ENCODE peak calls at places on chromosome 9, in seven cellular contexts. Z is stimulated activated CD8-positive, alpha-beta memory T cell treated with anti-CD3 and anti-CD28 coated beads, Interleukin-2, amount 100 ng/mL, for 48 hours; Q is activated naive CD8-positive, alpha-beta T cell treated with anti-CD3 and anti-CD28 coated beads for 36 hours; H is NCI-H1417; X is C1 segment of cervical spinal cord; O is GM12865; P is AG08395. K is an unnamed sample.

GRCh38 chr9:126947529-126947928 is 32.9 kb downstream of the RALGPS1 start:
- DNase-seq in Q (no peak), Z (no peak), P (no peak), X (no peak), H (no peak), O (peak), K (no peak)

GRCh38 chr9:36677611-36678010 is 104.9 kb downstream of the MELK start:
- DNase-seq in X (no peak), Z (no peak), Q (no peak), H (no peak), P (no peak), O (no peak), K (no peak)

GRCh38 chr9:133701981-133702797 is 36.0 kb downstream of the SARDH start:
- DNase-seq in Q (peak), Z (no peak), P (no peak), X (no peak), H (peak), O (no peak), K (peak)

GRCh38 chr9:36970007-36970888 is 63.8 kb downstream of the PAX5 start:
- DNase-seq in P (no peak), Q (no peak), H (peak), X (no peak), Z (no peak), O (no peak), K (no peak)

GRCh38 chr9:88746029-88746743 is 211.2 kb downstream of the NXNL2 start:
- DNase-seq in X (no peak), P (peak), H (no peak), Q (no peak), Z (no peak), O (no peak), K (no peak)

GRCh38 chr9:91515074-91515687 is 91.5 kb upstream of the NFIL3 start:
- DNase-seq in O (peak), Q (no peak), Z (no peak), H (no peak), X (no peak), P (peak), K (no peak)

GRCh38 chr9:84139296-84140100 is 158.9 kb downstream of the RMI1 start:
- DNase-seq in Q (no peak), Z (no peak), O (peak), P (peak), H (peak), X (no peak), K (no peak)

GRCh38 chr9:126985870-126986498 is 71.4 kb downstream of the RALGPS1 start:
- DNase-seq in O (peak), P (peak), X (no peak), Q (peak), Z (peak), H (no peak), K (peak)

GRCh38 chr9:94799578-94800264 is 73.2 kb downstream of the AOPEP start:
- DNase-seq in Q (no peak), O (no peak), P (no peak), Z (no peak), H (no peak), X (no peak), K (no peak)

GRCh38 chr9:81902601-81903000 is 25.6 kb upstream of the SPATA31D4 start:
- DNase-seq in Q (no peak), O (no peak), P (peak), X (no peak), H (no peak), Z (no peak), K (no peak)